ENCODE peak calls at places on chromosomes 1 and 21, in four cellular contexts. L, Z, Q and J are unnamed samples.

GRCh38 chr1:86069757-86070145 is 86.8 kb downstream of the COL24A1 start:
- DNase-seq in L (no peak), Z (peak), Q (no peak), J (no peak)

GRCh38 chr1:6727535-6727934 is 25.9 kb upstream of the DNAJC11 start:
- DNase-seq in L (peak), Q (peak), Z (peak), J (peak)

GRCh38 chr21:43731891-43732711 is 13.2 kb downstream of the PDXK start:
- DNase-seq in L (no peak), Z (peak), Q (peak), J (no peak)

GRCh38 chr1:234602334-234603220 is 7.4 kb downstream of the IRF2BP2 start:
- DNase-seq in Q (peak), Z (peak), L (no peak), J (peak)

GRCh38 chr1:209621329-209621728 is 30.9 kb downstream of the LAMB3 start:
- DNase-seq in L (no peak), Z (no peak), Q (no peak), J (no peak)

GRCh38 chr1:172781513-172782140 is 122.7 kb downstream of the FASLG start:
- DNase-seq in Q (no peak), Z (no peak), L (no peak), J (peak)

GRCh38 chr21:36120304-36120902 is 14.5 kb upstream of the CBR3 start:
- DNase-seq in Z (peak), L (no peak), Q (no peak), J (no peak)

GRCh38 chr21:39710866-39711265 is 34.1 kb upstream of the IGSF5 start:
- DNase-seq in Q (no peak), Z (no peak), L (no peak), J (no peak)

GRCh38 chr1:203871114-203871875 is 9.9 kb downstream of the SNRPE start:
- DNase-seq in L (no peak), Q (no peak), Z (peak), J (peak)

GRCh38 chr1:56647106-56647505 is 2.0 kb downstream of the PRKAA2 start:
- DNase-seq in Q (no peak), L (no peak), Z (no peak), J (no peak)

GRCh38 chr1:177274687-177275211 is 104.0 kb downstream of the BRINP2 start:
- DNase-seq in Z (peak), L (peak), Q (no peak), J (no peak)

GRCh38 chr1:218878369-218878768 is 295.3 kb upstream of the LYPLAL1 start:
- DNase-seq in Q (no peak), L (no peak), Z (no peak), J (no peak)

GRCh38 chr1:88877382-88877825 is 14.0 kb downstream of the GTF2B start:
- DNase-seq in Z (peak), Q (no peak), L (no peak), J (no peak)

GRCh38 chr1:226047495-226047894 is 15.0 kb upstream of the H3-3A start:
- DNase-seq in Z (peak), L (no peak), Q (no peak), J (no peak)

GRCh38 chr1:108750476-108751191 is 4.2 kb downstream of the STXBP3 start:
- DNase-seq in L (no peak), Z (no peak), Q (peak), J (no peak)

GRCh38 chr1:200153277-200154055 is 126.0 kb downstream of the NR5A2 start:
- DNase-seq in Z (no peak), Q (no peak), L (no peak), J (peak)

GRCh38 chr21:14403681-14404318 is 20.9 kb upstream of the HSPA13 start:
- DNase-seq in Z (peak), L (no peak), Q (no peak), J (peak)

GRCh38 chr1:66564250-66564649 is 30.3 kb downstream of the SGIP1 start:
- DNase-seq in L (no peak), Z (peak), Q (peak), J (no peak)

GRCh38 chr1:68706639-68707317 is 209.9 kb upstream of the DEPDC1 start:
- DNase-seq in Z (no peak), Q (no peak), L (no peak), J (no peak)

GRCh38 chr1:68703921-68704354 is 207.1 kb upstream of the DEPDC1 start:
- DNase-seq in Z (no peak), L (no peak), Q (peak), J (no peak)

GRCh38 chr1:68704800-68705443 is 208.0 kb upstream of the DEPDC1 start:
- DNase-seq in Z (no peak), Q (no peak), L (no peak), J (no peak)
- TF ChIP-seq CTCF in Z (no peak), Q (no peak), L (no peak), J (no peak)

DNA sequence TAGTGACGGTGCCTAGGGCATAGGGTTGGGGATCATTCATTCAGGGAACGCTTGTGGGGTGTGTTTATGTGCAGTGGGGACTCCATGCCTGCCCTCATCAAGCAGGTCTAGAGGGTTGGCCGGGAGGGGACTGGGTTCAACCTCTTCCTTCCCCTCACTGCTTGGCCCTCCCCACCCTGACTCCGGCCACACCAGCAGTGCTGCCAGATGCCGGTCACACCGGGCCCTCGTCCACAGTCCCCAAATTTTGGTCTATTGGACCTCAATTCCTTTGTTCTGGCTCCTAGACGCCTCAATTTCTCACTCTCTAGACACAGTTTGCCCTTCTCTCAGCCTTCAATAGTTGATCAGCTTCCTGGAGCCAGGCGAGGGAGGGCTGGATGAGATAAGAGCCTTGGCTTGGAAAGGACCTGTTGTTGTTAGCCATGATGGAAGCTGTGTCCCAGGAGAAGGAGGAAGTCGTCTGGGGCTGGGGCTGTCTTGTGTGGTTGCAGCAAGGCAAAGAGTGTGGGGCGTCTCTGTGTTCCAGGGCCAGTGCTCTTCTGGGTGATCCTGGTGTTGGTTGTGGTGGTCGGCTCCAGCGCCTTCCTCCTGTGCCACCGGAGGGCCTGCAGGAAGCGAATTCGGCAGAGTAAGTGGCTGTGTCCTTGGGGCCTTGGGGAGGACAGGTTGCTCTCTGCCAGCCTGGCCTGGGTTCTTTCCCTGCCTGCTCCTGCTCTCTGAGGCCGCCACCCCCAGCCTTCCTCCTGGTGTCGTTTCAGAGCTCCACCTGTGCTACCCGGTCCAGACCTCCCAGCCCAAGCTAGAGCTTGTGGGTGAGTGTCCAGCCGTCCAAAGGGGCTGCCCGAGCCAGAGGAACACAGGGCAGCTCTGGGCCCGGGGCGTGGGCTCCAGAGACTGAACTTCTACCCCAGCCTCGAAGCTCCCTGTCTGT is 41.1 kb upstream of the TNFRSF1B start:
- DNase-seq in Q (no peak), L (no peak), Z (no peak), J (no peak)
- H3K4me3 ChIP-seq in Q (no peak), L (no peak), Z (no peak), J (no peak)

GRCh38 chr1:247531937-247532336 is 4.3 kb downstream of the OR2C3 start:
- DNase-seq in Z (no peak), L (no peak), Q (no peak), J (no peak)
- TF ChIP-seq CTCF in Z (no peak), L (no peak), Q (peak), J (no peak)

DNA sequence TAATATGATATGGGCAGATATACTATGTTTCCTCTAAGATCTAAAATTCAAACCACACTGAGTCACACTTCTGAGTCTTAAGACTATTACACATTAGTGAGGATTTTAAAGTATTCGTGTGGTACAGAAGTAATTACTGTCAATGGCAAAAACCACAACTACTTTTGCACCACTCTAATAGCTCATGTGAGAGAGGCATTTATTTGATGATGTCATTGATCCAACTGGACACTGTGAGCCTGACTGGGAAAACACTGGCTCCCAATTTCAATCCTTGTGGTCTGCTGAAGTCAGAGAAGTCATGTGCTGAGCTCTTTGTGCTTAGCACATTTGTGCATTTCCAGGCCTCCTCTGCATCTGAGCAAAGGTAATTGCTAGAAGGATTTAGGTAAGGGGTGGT is 377.8 kb downstream of the USH2A start:
- DNase-seq in Z (peak), Q (peak), L (no peak), J (no peak)
- H3K4me3 ChIP-seq in Z (no peak), Q (no peak), L (no peak), J (no peak)

DNA sequence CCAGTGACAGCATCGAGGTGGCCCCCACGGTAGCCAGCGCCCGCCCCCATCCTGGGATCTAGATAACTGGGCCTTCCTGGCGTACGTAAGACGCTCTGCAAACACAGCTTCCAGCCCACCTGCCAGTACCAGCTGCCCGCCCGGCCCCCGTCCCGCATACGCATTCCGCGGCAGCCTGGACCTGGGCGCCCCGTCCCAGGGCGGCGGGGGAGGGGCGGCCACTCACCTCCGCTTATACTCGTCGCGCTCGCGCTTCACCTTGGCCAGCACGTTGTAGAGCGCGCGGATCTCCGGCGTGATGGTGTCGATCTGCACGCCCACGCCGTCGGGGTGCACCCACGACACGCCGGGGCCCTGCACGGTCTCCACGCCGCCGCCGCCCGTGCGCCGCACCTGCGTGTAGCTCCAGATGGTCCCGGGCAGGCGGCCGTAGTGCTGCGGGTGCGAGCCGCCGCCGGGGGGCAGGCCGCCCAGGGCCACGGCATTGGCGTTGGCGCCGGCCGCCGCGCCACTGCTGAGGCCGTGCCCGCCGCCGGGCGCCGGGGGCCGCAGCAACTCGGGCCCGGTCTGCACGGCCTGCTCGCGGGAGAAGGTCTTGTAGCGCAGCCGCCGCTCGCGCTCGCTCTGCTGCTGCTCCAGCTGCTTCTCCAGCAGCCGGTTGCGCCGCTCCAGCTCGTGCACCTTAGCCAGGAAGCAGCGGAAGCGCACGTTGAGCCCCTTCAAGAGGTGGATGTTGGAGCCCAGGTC is 861 bp downstream of the IFFO2 start:
- DNase-seq in L (no peak), Q (no peak), Z (no peak), J (peak)
- TF ChIP-seq CTCF in L (peak), Q (no peak), Z (no peak), J (peak)

DNA sequence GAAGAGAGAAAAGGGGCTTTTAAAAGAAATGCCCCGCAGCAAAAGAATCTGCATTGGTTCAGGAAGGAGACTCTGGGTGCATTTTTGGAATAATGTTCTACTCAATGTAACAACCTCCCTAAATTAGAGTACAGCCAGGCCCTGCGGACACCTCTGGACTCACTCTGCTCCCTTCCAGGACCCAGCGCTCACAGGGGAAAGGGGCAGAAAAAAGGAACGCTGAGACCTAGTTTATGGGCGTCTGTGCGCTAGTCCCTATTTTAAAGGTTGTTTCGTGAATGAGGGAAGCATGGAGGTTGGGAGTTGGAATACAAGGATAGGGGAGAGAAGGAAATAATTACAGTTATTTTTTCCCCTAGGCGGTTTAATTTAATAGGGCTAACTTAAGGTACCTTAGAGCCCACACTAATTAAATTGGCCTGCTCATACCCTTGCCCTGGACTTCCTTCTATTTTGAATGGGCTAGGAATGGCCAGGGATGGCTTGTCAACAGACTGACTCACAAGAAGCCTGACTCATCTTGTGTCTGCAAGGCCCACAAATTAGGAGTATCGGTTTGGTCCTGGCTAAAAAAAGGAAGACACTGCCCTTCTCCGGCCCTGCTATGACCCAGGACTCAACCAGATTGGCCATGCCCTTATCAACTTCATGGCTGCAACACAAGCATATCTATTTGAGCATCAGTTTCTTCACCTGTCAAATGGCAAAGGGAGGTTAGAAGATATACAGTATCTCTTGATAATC is 1.9 kb upstream of the SSBP3 start:
- DNase-seq in Z (peak), L (peak), Q (no peak), J (peak)
- H3K4me3 ChIP-seq in Z (no peak), L (no peak), Q (no peak), J (peak)

DNA sequence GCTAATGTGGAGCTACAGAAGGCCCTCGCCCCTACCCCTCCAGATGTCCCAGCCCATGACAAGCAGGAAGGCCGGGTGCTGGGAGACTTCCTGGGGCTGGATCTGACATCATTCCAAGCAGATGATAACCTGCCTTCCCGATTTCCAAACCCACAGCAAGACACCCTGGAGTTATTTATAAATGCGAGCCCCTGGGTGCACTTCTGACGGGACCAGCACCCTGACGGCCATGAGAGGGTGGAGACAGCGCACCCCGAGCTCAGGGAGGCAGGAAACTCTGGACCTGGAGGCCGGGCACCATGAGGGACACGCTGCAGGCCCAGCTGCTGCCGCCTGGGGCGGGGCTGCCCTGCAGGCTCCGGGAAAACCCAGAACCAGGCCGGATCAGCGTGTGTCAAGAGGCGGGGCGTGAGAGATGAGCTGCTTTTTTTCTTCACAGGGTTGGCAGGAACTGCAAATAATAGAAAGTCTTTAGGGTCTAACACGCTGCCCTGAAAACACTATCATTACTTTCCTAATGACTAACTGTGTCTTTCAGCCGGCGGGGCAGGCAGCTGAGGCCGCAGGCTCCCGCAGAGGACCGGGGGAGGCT is 2.5 kb upstream of the PCBP3 start:
- DNase-seq in L (no peak), Z (peak), Q (no peak), J (peak)
- TF ChIP-seq CTCF in L (no peak), Z (peak), Q (no peak), J (peak)

DNA sequence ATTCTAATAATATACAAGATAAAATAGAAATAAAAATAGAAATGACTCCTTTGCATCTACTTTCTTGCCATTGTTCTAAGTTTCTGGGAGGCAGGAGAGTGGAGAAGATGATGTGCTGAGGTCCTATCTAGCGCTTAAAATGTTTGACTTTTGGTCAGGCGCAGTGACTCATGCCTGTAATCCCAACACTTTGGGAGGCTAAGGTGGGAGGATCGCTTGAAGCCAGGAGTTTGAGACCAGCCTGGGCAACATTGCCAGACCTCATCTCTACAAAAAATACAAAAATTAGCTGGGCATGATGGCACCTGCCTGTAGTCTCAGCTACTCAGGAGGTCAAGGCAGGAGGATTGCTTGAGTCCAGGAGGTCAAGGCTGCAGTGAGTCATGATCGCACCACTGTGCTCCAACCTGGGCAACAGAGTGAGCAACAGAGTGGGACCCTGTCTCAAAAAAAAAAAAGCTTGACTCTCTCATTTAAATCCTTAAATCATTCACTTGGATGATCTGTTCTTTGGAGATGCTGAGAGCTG is 24.2 kb upstream of the SLC45A1 start:
- DNase-seq in L (no peak), Z (no peak), Q (no peak), J (no peak)
- H3K4me3 ChIP-seq in L (no peak), Z (no peak), Q (no peak), J (no peak)

GRCh38 chr21:34857874-34858273 is 189.1 kb downstream of the CLIC6 start:
- DNase-seq in Q (no peak), L (no peak), Z (no peak), J (no peak)
- TF ChIP-seq CTCF in Q (peak), L (no peak), Z (peak), J (no peak)

GRCh38 chr1:18635070-18635577 is 4.5 kb downstream of the PAX7 start:
- DNase-seq in L (no peak), Q (no peak), Z (no peak), J (no peak)

GRCh38 chr1:18633428-18634155 is 2.9 kb downstream of the PAX7 start:
- DNase-seq in Z (no peak), Q (no peak), L (no peak), J (no peak)

GRCh38 chr1:18632711-18633427 is 2.2 kb downstream of the PAX7 start:
- DNase-seq in L (no peak), Z (no peak), Q (no peak), J (no peak)

GRCh38 chr1:18635833-18636671 is 5.4 kb downstream of the PAX7 start:
- DNase-seq in Q (no peak), L (no peak), Z (peak), J (no peak)

GRCh38 chr1:18634276-18634675 is 3.6 kb downstream of the PAX7 start:
- DNase-seq in L (no peak), Q (no peak), Z (no peak), J (no peak)
- H3K4me3 ChIP-seq in L (no peak), Q (no peak), Z (no peak), J (no peak)